ENCODE peak calls at places on chromosome 5, in four cellular contexts. Y is HCT116, O is K562, L is H1. R is an unnamed sample.

GRCh38 chr5:88606626-88607025 is 276.4 kb downstream of the MEF2C start:
- DNase-seq in L (no peak), Y (no peak), O (no peak), R (no peak)

GRCh38 chr5:121432-121831 is 29.5 kb downstream of the PLEKHG4B start:
- DNase-seq in Y (no peak), L (no peak), O (no peak), R (no peak)

GRCh38 chr5:56160723-56161445 is 72.2 kb downstream of the ANKRD55 start:
- DNase-seq in L (no peak), Y (no peak), O (no peak), R (peak)

GRCh38 chr5:125584119-125584518 is 837.7 kb upstream of the ZNF608 start:
- DNase-seq in O (no peak), Y (no peak), L (no peak), R (no peak)

GRCh38 chr5:91687430-91687829 is 304.3 kb upstream of the ARRDC3 start:
- DNase-seq in Y (no peak), O (no peak), L (no peak), R (no peak)

GRCh38 chr5:42811591-42812392 is at the start of gene SELENOP:
- DNase-seq in L (no peak), Y (peak), O (no peak), R (peak)

GRCh38 chr5:74093501-74093993 is 467.6 kb downstream of the ARHGEF28 start:
- DNase-seq in O (no peak), Y (no peak), L (no peak), R (no peak)

GRCh38 chr5:82211855-82212572 is 66.1 kb downstream of the RPS23 start:
- DNase-seq in Y (no peak), O (no peak), L (no peak), R (no peak)

GRCh38 chr5:147509710-147510651 is at the start of gene DPYSL3:
- DNase-seq in Y (peak), L (peak), O (no peak), R (no peak)

GRCh38 chr5:181191526-181192336 is 13.3 kb downstream of the TRIM7 start:
- DNase-seq in L (peak), Y (peak), O (peak), R (peak)

GRCh38 chr5:151345808-151346478 is 1.4 kb downstream of the SLC36A2 start:
- DNase-seq in L (no peak), Y (no peak), O (no peak), R (no peak)

GRCh38 chr5:137292461-137293025 is 206.6 kb downstream of the SPOCK1 start:
- DNase-seq in O (no peak), L (no peak), Y (no peak), R (no peak)

GRCh38 chr5:147911427-147911826 is 5.1 kb upstream of the C5orf46 start:
- DNase-seq in L (no peak), Y (no peak), O (no peak), R (no peak)

DNA sequence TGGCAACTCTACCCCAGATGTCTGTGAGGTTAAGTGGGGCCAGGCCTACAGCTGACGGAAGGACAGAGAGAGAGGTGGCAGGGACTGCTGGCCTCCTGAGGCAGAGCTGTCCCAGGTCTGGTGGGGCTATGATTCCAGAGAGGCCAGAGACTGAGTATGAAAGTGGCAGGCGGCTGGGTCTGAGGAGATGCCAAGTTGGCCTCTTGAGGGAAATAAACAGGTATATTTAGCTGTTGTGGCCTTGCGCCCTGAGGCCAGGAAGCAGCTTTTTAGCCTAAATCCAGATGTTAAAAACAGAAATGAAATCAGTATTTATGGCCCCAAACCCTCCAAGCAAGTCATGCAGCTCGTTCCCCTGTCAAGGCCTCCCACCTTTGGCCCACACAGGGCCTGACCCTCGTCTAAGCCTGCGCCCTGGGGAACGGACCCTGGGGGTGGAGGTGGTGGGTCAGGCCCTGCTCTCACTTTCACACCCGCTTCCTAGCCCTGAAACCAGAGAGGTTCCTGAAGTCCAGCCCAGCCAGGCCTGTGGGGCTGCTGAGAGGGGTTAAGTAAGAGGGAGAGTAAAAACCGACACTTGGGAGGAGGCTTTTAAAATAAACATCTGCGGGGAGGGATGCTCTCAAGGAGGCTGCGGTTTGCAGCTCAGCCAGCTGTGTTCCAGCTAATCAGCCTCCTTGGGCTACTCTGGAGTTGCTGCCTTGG is 18.7 kb downstream of the PCDHGC5 start:
- DNase-seq in Y (no peak), L (no peak), O (no peak), R (no peak)
- TF ChIP-seq FOSL1 in Y (no peak), L (no peak), O (no peak), R (no peak)

GRCh38 chr5:123810911-123811310 is 298.9 kb downstream of the CSNK1G3 start:
- DNase-seq in Y (no peak), L (no peak), O (no peak), R (no peak)
- TF ChIP-seq FOSL1 in Y (no peak), L (no peak), O (no peak), R (no peak)

DNA sequence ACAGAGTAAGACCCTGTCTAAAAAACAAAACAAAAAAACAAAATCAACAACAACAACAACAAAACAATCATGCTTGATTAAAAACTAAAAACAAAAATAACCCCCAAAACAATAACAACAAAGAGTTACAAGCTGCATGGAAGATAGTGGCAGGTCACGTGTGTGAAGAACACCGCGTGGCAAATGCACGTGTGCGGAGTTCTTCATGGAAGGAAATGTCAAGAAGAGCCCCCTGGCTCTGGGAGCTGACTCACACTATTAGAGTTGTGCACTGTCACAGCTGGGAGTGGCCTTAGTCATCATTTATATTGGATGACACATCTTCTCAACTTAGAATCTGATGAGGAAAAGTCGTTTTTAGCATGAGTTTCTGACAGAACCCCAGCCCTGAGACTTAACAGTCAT is 110.5 kb downstream of the JMY start:
- DNase-seq in O (peak), L (no peak), Y (peak), R (no peak)
- TF ChIP-seq FOSL1 in O (peak), L (no peak), Y (peak), R (no peak)

DNA sequence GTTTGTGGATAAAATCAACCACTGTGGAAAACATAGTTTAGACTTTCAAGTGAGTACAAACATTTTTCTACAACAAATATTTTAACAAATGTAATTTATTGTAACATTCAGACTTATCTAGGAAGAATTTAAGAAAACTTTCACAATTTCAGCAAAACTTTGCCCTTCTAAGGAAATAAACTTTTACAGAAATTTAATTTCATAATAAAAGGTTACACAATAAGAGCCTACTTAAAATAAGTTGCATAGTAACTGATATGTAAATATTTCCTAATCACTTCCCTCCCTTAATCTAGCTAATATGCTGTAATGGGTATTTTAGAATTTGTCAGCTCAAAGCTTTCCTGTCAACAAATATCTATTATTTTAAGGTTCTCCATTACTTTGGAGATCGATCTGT is 1899.9 kb downstream of the MAT2B start:
- DNase-seq in Y (no peak), O (no peak), L (no peak), R (no peak)
- TF ChIP-seq FOSL1 in Y (no peak), O (no peak), L (no peak), R (no peak)

DNA sequence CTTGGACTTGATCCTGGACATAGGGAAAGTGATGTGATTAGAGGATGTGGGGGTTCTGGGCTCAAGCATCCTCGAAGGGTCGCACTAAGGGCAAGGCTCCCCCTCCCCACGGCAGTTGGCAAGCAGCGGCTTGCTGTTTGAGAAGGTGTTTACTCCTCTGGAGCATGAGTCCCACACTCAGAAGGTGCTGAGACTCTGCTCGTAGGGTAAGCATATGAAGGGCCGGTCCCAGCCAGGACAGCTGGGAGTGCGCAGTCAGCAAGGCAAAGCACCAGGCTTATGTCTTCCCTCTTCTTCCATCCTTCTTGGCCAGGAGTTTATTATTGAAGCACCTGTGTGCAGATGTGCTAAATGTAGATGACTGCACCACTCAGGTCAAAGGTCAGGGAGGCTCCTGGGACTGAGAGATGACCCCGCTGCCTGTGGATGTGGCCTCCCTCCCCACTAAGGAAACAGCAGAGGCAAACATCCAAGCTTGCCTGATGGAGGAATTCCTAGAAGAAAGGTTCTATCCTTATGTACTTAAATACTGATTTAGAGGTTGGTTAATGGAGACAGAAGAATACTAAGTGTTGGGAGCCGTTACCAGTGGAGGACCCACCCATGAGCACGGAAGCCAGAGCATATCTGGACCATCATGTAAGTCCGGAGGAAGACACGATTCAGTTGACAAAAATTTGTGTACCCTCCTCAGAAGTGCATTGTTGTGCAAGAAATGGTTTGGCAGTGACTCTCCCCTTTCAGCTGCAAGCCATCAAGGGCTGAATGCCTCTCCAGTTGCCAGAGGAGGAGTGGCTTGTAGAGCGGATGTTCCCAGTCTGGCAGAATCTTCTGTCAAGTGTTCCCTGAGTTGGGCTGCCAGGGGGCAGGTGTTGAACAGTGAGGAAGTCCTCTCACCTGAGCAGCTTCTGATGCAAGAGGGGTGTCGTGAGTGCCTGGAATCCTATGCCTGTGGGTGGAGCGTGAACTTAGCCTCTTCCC is 27.2 kb upstream of the CDKN2AIPNL start:
- DNase-seq in Y (no peak), O (no peak), L (no peak), R (peak)
- TF ChIP-seq FOSL1 in Y (no peak), O (no peak), L (no peak), R (no peak)

DNA sequence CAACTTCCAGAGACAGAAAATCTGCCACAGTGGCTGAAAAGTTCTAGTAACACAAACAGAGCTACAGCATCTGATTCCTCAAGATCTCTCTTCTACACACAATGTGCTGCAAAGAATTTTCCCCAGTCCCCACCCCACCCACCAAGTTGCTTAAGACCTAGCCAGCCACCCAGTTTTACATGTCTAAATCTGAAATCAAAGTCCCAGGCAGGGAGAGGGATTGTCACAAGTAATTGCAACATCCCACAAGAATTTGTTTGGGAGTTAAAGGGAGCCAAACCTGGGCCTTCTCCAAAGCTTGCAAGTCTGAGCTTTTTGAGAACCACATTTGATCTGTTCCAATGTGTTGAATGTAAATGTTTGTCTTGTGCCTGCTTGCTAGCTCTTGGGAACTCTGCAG is 15.5 kb downstream of the IGIP start:
- DNase-seq in L (no peak), O (no peak), Y (no peak), R (no peak)
- TF ChIP-seq FOSL1 in L (no peak), O (no peak), Y (no peak), R (no peak)

DNA sequence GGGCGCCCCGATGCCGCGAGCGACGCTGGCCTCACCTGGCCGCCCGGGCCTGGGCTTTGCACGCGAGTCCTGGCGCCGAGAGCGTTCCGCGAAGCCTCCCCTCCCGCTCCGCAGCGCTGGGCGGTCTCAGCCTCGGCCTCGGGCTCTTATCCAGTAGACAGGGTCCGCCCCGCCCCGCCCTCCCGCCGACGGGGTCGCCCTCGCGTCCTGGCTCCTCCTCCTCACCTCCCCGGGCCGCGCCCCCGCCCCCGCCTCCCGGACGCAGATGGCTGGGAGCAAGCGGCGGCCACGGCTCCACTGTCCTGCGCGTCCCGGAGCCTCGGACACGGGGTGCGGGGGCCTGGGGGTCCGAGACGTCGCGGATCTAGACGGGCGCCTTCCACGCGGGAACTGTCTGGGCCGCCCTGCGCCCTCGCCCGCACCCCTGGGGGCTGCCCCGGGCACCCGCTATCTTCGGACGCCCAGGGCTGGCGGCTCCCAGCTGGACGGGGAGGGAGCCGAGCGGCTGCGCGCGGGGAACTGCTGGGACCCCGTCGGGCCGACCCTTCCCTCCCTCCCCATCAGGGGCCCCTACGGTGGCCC is at the start of gene SLC6A3:
- DNase-seq in L (peak), Y (no peak), O (peak), R (no peak)
- TF ChIP-seq FOSL1 in L (no peak), Y (no peak), O (no peak), R (no peak)

DNA sequence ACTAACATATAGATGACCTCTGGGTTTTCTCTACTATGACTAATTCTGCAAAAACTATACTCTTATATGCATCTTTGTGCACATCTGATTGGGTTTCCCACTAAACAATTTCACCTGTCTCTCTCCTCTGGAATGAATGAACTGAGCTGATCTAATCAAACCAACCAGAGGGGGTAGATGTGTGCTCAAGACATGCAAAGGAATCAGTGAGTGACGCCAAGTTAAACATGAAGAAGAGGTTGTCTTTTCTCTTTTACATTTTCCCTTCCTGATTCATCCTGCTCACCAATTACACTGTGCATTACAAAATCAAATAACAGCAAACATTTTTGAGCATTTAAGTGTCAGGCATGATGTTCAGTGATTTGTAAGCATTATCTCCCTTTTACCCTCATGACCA is 29.6 kb upstream of the GRXCR2 start:
- DNase-seq in O (no peak), L (no peak), Y (no peak), R (no peak)
- TF ChIP-seq FOSL1 in O (no peak), L (no peak), Y (no peak), R (no peak)